ENCODE peak calls at places on chromosomes 4 and X, in six cellular contexts. N is dorsolateral prefrontal cortex, Q is BE2C, J is MM.1S, I is foreskin fibroblast, F is lung. M is an unnamed sample.

GRCh38 chr4:145034727-145035211 is 63.2 kb downstream of the ANAPC10 start:
- DNase-seq in Q (no peak), J (no peak), N (no peak), I (peak), F (no peak), M (peak)

GRCh38 chr4:14958436-14958835 is 43.8 kb upstream of the CPEB2 start:
- DNase-seq in F (no peak), I (no peak), Q (no peak), J (no peak), N (no peak), M (no peak)

GRCh38 chr4:48116582-48116981 is 17.5 kb downstream of the TXK start:
- DNase-seq in N (no peak), F (no peak), J (no peak), Q (no peak), I (no peak), M (no peak)

GRCh38 chr4:114417214-114417613 is 181.4 kb upstream of the UGT8 start:
- DNase-seq in F (no peak), J (no peak), N (no peak), Q (no peak), I (no peak), M (no peak)

GRCh38 chr4:17567267-17567666 is 9.7 kb upstream of the LAP3 start:
- DNase-seq in I (no peak), F (no peak), N (no peak), J (no peak), Q (no peak), M (no peak)

GRCh38 chrX:11567528-11568220 is 98.0 kb downstream of the ARHGAP6 start:
- DNase-seq in F (no peak), J (no peak), I (no peak), N (no peak), Q (no peak), M (no peak)

GRCh38 chrX:253451-254297 is 27.5 kb upstream of the PLCXD1 start:
- DNase-seq in J (no peak), F (no peak), I (no peak), Q (no peak), N (no peak), M (no peak)

GRCh38 chr4:41814565-41814964 is 66.0 kb upstream of the PHOX2B start:
- DNase-seq in F (no peak), I (peak), J (no peak), N (no peak), Q (peak), M (peak)

GRCh38 chr4:139030614-139031235 is 15.1 kb downstream of the NOCT start:
- DNase-seq in F (peak), I (peak), N (peak), J (peak), Q (peak), M (peak)

GRCh38 chrX:37454537-37455285 is 105.5 kb downstream of the PRRG1 start:
- DNase-seq in I (peak), F (no peak), Q (no peak), J (no peak), N (no peak), M (no peak)

GRCh38 chr4:7715251-7716014 is 224.2 kb downstream of the AFAP1 start:
- DNase-seq in Q (no peak), I (no peak), J (no peak), F (no peak), N (no peak), M (no peak)

GRCh38 chrX:68462653-68463052 is 29.4 kb upstream of the OPHN1 start:
- DNase-seq in J (peak), N (no peak), F (no peak), I (peak), Q (peak), M (no peak)

GRCh38 chrX:41442824-41443560 is 4.2 kb upstream of the NYX start:
- DNase-seq in J (no peak), I (no peak), F (no peak), Q (no peak), N (no peak), M (no peak)

GRCh38 chrX:49209434-49210251 is 9.7 kb upstream of the SYP start:
- DNase-seq in I (no peak), F (no peak), N (peak), Q (peak), J (no peak), M (no peak)

GRCh38 chr4:2809610-2810180 is 16.8 kb downstream of the SH3BP2 start:
- DNase-seq in N (no peak), I (no peak), J (no peak), Q (no peak), F (no peak), M (no peak)

GRCh38 chr4:112775801-112776200 is 138.9 kb downstream of the LARP7 start:
- DNase-seq in F (no peak), Q (no peak), I (no peak), N (no peak), J (no peak), M (no peak)

GRCh38 chr4:37442062-37442323 is 197.4 kb downstream of the NWD2 start:
- DNase-seq in I (no peak), F (no peak), J (no peak), N (no peak), Q (no peak), M (no peak)

GRCh38 chr4:157204634-157205244 is 15.8 kb upstream of the GRIA2 start:
- DNase-seq in F (no peak), J (peak), N (no peak), Q (peak), I (no peak), M (no peak)

GRCh38 chr4:7852568-7853185 is 87.0 kb downstream of the AFAP1 start:
- DNase-seq in I (no peak), N (no peak), J (no peak), Q (no peak), F (no peak), M (no peak)

GRCh38 chr4:123603165-123603564 is 206.6 kb downstream of the SPRY1 start:
- DNase-seq in I (no peak), J (no peak), F (no peak), Q (no peak), N (no peak), M (no peak)

GRCh38 chr4:119735136-119735770 is 106.6 kb upstream of the PDE5A start:
- DNase-seq in N (no peak), F (no peak), Q (no peak), J (peak), I (peak), M (peak)

DNA sequence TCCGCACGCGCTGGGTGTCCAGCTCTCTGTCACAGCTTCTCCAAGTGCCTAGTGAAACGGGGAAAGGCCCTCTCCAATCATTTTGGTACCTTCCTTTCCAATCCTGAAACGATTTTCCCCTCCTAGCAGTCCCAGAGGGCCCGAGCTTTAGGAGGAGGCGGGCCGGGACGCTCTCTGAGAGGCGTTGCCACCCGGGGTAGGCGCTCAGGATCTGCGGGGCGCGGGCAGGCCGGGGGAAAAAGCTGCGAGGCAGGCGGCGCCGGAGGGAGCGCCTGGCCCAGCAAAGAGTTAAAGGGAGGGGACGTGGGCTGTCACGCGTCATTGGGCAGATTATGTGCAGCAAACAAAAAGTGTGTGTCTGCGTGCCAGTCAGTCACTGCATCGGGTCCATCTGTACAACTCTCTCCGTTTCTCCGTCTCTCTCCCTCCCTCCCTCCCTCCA is at the start of gene PRDM8:
- DNase-seq in I (no peak), Q (peak), J (no peak), N (peak), F (no peak), M (no peak)
- H3K4me3 ChIP-seq in I (peak), Q (peak), J (peak), N (peak), F (no peak), M (peak)

GRCh38 chr4:792729-793108 is 33.2 kb downstream of the CPLX1 start:
- DNase-seq in Q (no peak), N (no peak), F (no peak), I (no peak), J (no peak), M (no peak)

GRCh38 chr4:790466-790820 is 35.5 kb downstream of the CPLX1 start:
- DNase-seq in Q (no peak), F (no peak), N (no peak), J (no peak), I (no peak), M (no peak)

GRCh38 chr4:793109-793861 is 32.6 kb downstream of the CPLX1 start:
- DNase-seq in I (no peak), F (no peak), Q (no peak), N (no peak), J (no peak), M (no peak)

GRCh38 chr4:791201-791865 is 34.6 kb downstream of the CPLX1 start:
- DNase-seq in Q (no peak), J (no peak), I (no peak), N (no peak), F (no peak), M (no peak)

GRCh38 chr4:791866-792630 is 33.9 kb downstream of the CPLX1 start:
- DNase-seq in J (no peak), F (no peak), Q (no peak), I (no peak), N (no peak), M (no peak)
- TF ChIP-seq CTCF in J (no peak), F (no peak), Q (no peak), I (no peak), N (no peak), M (no peak)

GRCh38 chrX:107715331-107716044 is 60.1 kb downstream of the TSC22D3 start:
- DNase-seq in F (no peak), I (no peak), Q (no peak), N (no peak), J (no peak), M (no peak)

GRCh38 chrX:107712231-107713204 is 63.1 kb downstream of the TSC22D3 start:
- DNase-seq in Q (no peak), F (no peak), N (no peak), J (no peak), I (no peak), M (no peak)

GRCh38 chrX:107713205-107714195 is 62.1 kb downstream of the TSC22D3 start:
- DNase-seq in F (no peak), Q (no peak), N (no peak), J (no peak), I (no peak), M (no peak)

GRCh38 chrX:107716045-107716684 is 59.4 kb downstream of the TSC22D3 start:
- DNase-seq in J (peak), I (no peak), Q (peak), F (no peak), N (no peak), M (no peak)

GRCh38 chrX:107714196-107714811 is 61.3 kb downstream of the TSC22D3 start:
- DNase-seq in N (no peak), F (no peak), J (no peak), Q (no peak), I (no peak), M (no peak)
- H3K4me3 ChIP-seq in N (peak), F (peak), J (no peak), Q (no peak), I (no peak), M (no peak)

DNA sequence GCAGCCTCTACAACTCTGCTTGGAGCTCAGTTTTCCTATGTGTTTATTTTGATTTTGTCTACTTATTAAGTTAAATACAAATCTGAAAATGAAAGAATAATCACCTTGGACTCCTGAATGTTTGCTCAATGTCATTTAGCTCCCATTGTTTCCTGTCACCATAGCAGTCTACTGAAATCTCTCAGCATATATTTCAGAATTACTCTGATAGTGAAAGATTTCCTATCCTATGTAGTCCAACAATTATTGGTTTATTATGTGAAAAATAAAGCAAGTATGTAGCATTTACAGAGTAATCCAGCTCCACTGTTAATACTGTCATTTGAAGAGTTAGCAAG is 168.4 kb downstream of the CBR4 start:
- DNase-seq in F (no peak), N (no peak), I (no peak), Q (no peak), J (no peak), M (no peak)
- TF ChIP-seq CTCF in F (no peak), N (no peak), I (no peak), Q (no peak), J (no peak), M (no peak)

DNA sequence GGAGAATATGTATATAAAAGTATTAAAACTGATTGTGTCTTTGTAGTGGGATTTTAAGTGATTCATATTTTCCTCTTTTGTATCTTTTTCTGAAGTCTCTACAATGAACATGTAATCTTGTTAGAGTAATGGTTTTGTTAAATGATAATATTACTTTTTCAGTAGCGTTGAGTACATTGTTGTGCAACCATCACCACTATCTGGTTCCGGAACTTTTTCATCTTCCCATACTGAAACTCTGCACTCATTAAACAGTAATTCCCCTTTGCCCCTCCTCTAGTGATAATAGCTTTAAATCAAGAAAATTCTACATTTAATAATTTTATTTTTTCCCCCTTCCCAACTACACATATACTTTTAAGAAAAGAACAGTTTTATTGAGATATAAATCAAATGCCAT is 23.3 kb downstream of the SHROOM3 start:
- DNase-seq in J (no peak), Q (no peak), F (no peak), I (no peak), N (no peak), M (no peak)
- H3K4me3 ChIP-seq in J (no peak), Q (no peak), F (no peak), I (no peak), N (no peak), M (no peak)

GRCh38 chrX:115895678-115896329 is 274.7 kb upstream of the AGTR2 start:
- DNase-seq in F (no peak), J (no peak), I (no peak), Q (no peak), N (no peak), M (no peak)

GRCh38 chrX:115896362-115896761 is 274.2 kb upstream of the AGTR2 start:
- DNase-seq in I (no peak), F (peak), Q (no peak), J (no peak), N (no peak), M (no peak)

GRCh38 chrX:115892056-115892708 is 278.4 kb upstream of the AGTR2 start:
- DNase-seq in N (no peak), J (no peak), Q (no peak), I (no peak), F (peak), M (no peak)

GRCh38 chrX:115892787-115893671 is 277.5 kb upstream of the AGTR2 start:
- DNase-seq in Q (peak), J (peak), I (no peak), N (peak), F (peak), M (peak)

GRCh38 chrX:115894087-115894486 is 276.5 kb upstream of the AGTR2 start:
- DNase-seq in F (peak), I (no peak), Q (peak), N (peak), J (peak), M (peak)
- TF ChIP-seq CTCF in F (peak), I (no peak), Q (peak), N (peak), J (peak), M (peak)

DNA sequence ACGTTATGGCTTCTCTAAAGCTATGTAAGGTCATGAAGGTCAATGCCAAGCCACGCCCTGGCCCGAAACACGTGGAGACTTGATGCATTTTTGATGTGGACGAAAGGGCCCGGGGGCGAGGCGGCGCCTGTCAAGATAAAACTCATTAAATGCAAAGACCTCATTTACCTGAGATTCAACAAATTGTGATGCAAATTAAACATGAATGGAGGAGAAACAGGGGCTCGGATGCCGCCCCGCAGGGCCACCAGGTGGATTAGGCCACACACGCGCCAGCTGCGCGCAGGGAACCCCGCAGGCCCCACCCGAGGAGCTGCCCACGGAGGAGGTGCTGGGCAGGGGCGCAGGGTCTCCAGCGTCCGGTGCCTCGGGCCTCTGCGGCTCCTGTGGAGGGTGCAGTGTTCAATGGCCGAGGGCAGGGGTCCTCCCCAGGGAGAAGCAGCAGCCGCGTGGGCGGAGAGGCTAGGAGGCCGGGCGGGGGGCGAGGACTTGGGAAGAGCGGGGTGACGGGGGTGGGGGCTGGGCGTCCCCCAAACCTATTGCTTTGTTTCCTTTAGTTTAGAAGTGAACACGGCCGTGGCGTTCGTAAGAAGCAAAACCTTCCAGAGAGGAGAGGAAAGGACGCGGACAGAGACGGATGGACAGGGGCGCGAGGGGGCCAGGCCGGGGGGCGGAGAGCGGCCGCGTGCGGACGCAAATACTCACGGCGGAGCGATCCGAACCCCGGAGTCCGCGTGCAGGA is 40.4 kb downstream of the CPLX1 start:
- DNase-seq in Q (no peak), F (no peak), I (no peak), J (no peak), N (no peak), M (no peak)
- H3K4me3 ChIP-seq in Q (no peak), F (no peak), I (no peak), J (no peak), N (peak), M (no peak)

GRCh38 chr4:92387459-92388069 is 83.8 kb downstream of the GRID2 start:
- DNase-seq in J (peak), N (no peak), Q (no peak), I (no peak), F (no peak), M (no peak)
- TF ChIP-seq CTCF in J (peak), N (peak), Q (peak), I (peak), F (no peak), M (peak)

DNA sequence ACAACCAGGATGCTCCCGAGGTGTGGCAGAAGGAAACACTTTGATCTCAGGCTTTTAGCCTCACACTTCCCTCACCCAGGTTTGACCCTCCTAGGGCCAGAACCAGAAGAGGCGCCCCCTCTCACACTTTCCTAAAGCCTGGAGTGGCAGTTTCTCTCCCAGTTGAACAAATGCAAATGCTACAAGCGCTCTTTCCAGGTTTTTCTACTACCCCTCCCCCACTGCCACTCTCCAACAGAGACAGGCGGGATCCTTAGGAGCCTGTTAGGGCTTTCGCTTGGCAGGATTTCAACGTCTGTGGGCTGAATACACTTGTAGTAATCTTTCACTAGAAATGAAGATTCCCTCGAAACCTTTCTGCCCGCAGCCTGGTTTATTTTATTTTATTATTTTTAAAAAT is 2.4 kb downstream of the TSC22D3 start:
- DNase-seq in F (no peak), I (no peak), J (no peak), Q (peak), N (no peak), M (no peak)
- H3K4me3 ChIP-seq in F (no peak), I (no peak), J (no peak), Q (no peak), N (peak), M (no peak)

M was measured in AG09309.